ENCODE peak calls at places on chromosome 9, in five cellular contexts. K is EL, J is A172, Y is SK-N-MC, R is GM04504. I is an unnamed sample.

GRCh38 chr9:89683626-89684025 is 78.8 kb downstream of the GADD45G start:
- DNase-seq in K (no peak), J (no peak), Y (no peak), R (no peak), I (no peak)

GRCh38 chr9:23938908-23939307 is 112.9 kb upstream of the ELAVL2 start:
- DNase-seq in K (no peak), J (no peak), Y (no peak), R (no peak), I (no peak)

GRCh38 chr9:111067472-111067871 is 29.2 kb upstream of the LPAR1 start:
- DNase-seq in K (no peak), J (no peak), Y (no peak), R (peak), I (no peak)

GRCh38 chr9:69771775-69772418 is 12.1 kb upstream of the PTAR1 start:
- DNase-seq in K (peak), J (peak), Y (no peak), R (no peak), I (peak)

GRCh38 chr9:28365020-28365640 is 791.8 kb upstream of the C9orf72 start:
- DNase-seq in K (no peak), J (no peak), Y (no peak), R (no peak), I (peak)

GRCh38 chr9:38195737-38196161 is 126.7 kb upstream of the SHB start:
- DNase-seq in K (no peak), J (no peak), Y (no peak), R (no peak), I (no peak)

GRCh38 chr9:88388886-88389617 is 808 bp downstream of the SPIN1 start:
- DNase-seq in K (peak), J (peak), Y (no peak), R (peak), I (peak)

GRCh38 chr9:123717581-123717980 is 212.3 kb downstream of the DENND1A start:
- DNase-seq in K (no peak), J (no peak), Y (no peak), R (no peak), I (no peak)

GRCh38 chr9:7907636-7908195 is 108.1 kb upstream of the DMAC1 start:
- DNase-seq in K (no peak), J (peak), Y (no peak), R (no peak), I (no peak)

GRCh38 chr9:3271581-3271980 is 254.2 kb downstream of the RFX3 start:
- DNase-seq in K (no peak), J (no peak), Y (no peak), R (no peak), I (no peak)

GRCh38 chr9:26463841-26464240 is 428.8 kb downstream of the CAAP1 start:
- DNase-seq in K (no peak), J (no peak), Y (no peak), R (no peak), I (no peak)

GRCh38 chr9:108057421-108058136 is 568.0 kb upstream of the KLF4 start:
- DNase-seq in K (peak), J (peak), Y (no peak), R (peak), I (peak)

GRCh38 chr9:131851414-131851813 is 111.5 kb upstream of the RAPGEF1 start:
- DNase-seq in K (no peak), J (no peak), Y (no peak), R (no peak), I (no peak)

GRCh38 chr9:113486327-113486726 is 22.8 kb downstream of the RGS3 start:
- DNase-seq in K (no peak), J (no peak), Y (no peak), R (no peak), I (no peak)

GRCh38 chr9:95896580-95896979 is 21.1 kb downstream of the ERCC6L2 start:
- DNase-seq in K (no peak), J (no peak), Y (no peak), R (no peak), I (no peak)